ENCODE peak calls at places on chromosomes 12 and 14, in four cellular contexts. P is astrocyte of the cerebellum; O is stimulated activated naive CD8-positive, alpha-beta T cell treated with anti-CD3 and anti-CD28 coated beads, Interleukin-15, Interleukin-2, amounts not matched to agents 100 U/mL and 50 U/mL, for 24 hours; F is neural crest cell. B is an unnamed sample.

GRCh38 chr12:127360580-127360979 is 906.4 kb upstream of the TMEM132C start:
- DNase-seq in P (no peak), F (no peak), O (no peak), B (no peak)

GRCh38 chr12:22048351-22049041 is 2.5 kb downstream of the CMAS start:
- DNase-seq in O (no peak), P (no peak), F (no peak), B (peak)

GRCh38 chr14:52711666-52712065 is 4.7 kb downstream of the PSMC6 start:
- DNase-seq in O (no peak), F (no peak), P (no peak), B (no peak)

GRCh38 chr12:104306943-104307654 is 3.6 kb downstream of the EID3 start:
- DNase-seq in O (no peak), P (no peak), F (no peak), B (no peak)

GRCh38 chr12:19529933-19530630 is 90.8 kb downstream of the AEBP2 start:
- DNase-seq in P (no peak), O (no peak), F (no peak), B (no peak)

GRCh38 chr12:56411781-56412639 is 37.2 kb downstream of the TIMELESS start:
- DNase-seq in P (no peak), O (no peak), F (no peak), B (no peak)

GRCh38 chr12:124165695-124166094 is 129.2 kb upstream of the RFLNA start:
- DNase-seq in O (no peak), F (no peak), P (no peak), B (no peak)

GRCh38 chr12:52245259-52245961 is 12.4 kb downstream of the KRT7 start:
- DNase-seq in F (no peak), P (no peak), O (no peak), B (no peak)

GRCh38 chr14:100844846-100845245 is 18.9 kb downstream of the MEG3 start:
- DNase-seq in O (no peak), F (no peak), P (no peak), B (no peak)

B was measured in erythroblast.